ENCODE peak calls at places on chromosomes 16 and 17, in eight cellular contexts. One of them, this sample, is unnamed.

GRCh38 chr16:87926246-87927194 is 9.8 kb downstream of the CA5A start:
- DNase-seq in coronary artery: no peak
- DNase-seq in stomach: no peak
- DNase-seq in GM12878: no peak
- DNase-seq in esophagus squamous epithelium: no peak
- DNase-seq in testis: no peak
- DNase-seq in Peyer's patch: no peak
- DNase-seq in heart right ventricle: no peak
- DNase-seq in this sample: no peak

GRCh38 chr17:28159004-28159403 is 116.5 kb downstream of the NLK start:
- DNase-seq in coronary artery: no peak
- DNase-seq in stomach: no peak
- DNase-seq in GM12878: no peak
- DNase-seq in esophagus squamous epithelium: no peak
- DNase-seq in testis: no peak
- DNase-seq in Peyer's patch: no peak
- DNase-seq in heart right ventricle: no peak
- DNase-seq in this sample: no peak

GRCh38 chr17:73387746-73388577 is 76.2 kb upstream of the CDC42EP4 start:
- DNase-seq in coronary artery: no peak
- DNase-seq in stomach: no peak
- DNase-seq in GM12878: no peak
- DNase-seq in esophagus squamous epithelium: no peak
- DNase-seq in testis: no peak
- DNase-seq in Peyer's patch: no peak
- DNase-seq in heart right ventricle: no peak
- DNase-seq in this sample: no peak

GRCh38 chr16:80330803-80331202 is 210.0 kb upstream of the DYNLRB2 start:
- DNase-seq in coronary artery: peak; percentile 7
- DNase-seq in stomach: no peak
- DNase-seq in GM12878: no peak
- DNase-seq in esophagus squamous epithelium: no peak
- DNase-seq in testis: no peak
- DNase-seq in Peyer's patch: no peak
- DNase-seq in heart right ventricle: no peak
- DNase-seq in this sample: no peak

GRCh38 chr17:77696720-77697460 is 261.6 kb upstream of the TNRC6C start:
- DNase-seq in coronary artery: peak; percentile 46
- DNase-seq in stomach: no peak
- DNase-seq in GM12878: no peak
- DNase-seq in esophagus squamous epithelium: no peak
- DNase-seq in testis: no peak
- DNase-seq in Peyer's patch: no peak
- DNase-seq in heart right ventricle: no peak
- DNase-seq in this sample: peak; percentile 82

GRCh38 chr16:30340621-30341020 is 14.5 kb downstream of the CD2BP2 start:
- DNase-seq in coronary artery: no peak
- DNase-seq in stomach: no peak
- DNase-seq in GM12878: no peak
- DNase-seq in esophagus squamous epithelium: no peak
- DNase-seq in testis: no peak
- DNase-seq in Peyer's patch: no peak
- DNase-seq in heart right ventricle: no peak
- DNase-seq in this sample: no peak

GRCh38 chr17:53749178-53749577 is 73.5 kb upstream of the KIF2B start:
- DNase-seq in coronary artery: no peak
- DNase-seq in stomach: no peak
- DNase-seq in GM12878: no peak
- DNase-seq in esophagus squamous epithelium: no peak
- DNase-seq in testis: no peak
- DNase-seq in Peyer's patch: no peak
- DNase-seq in heart right ventricle: no peak
- DNase-seq in this sample: no peak

GRCh38 chr17:4354862-4355514 is 11.5 kb downstream of the UBE2G1 start:
- DNase-seq in coronary artery: no peak
- DNase-seq in stomach: no peak
- DNase-seq in GM12878: no peak
- DNase-seq in esophagus squamous epithelium: no peak
- DNase-seq in testis: no peak
- DNase-seq in Peyer's patch: no peak
- DNase-seq in heart right ventricle: no peak
- DNase-seq in this sample: peak; percentile 38

GRCh38 chr17:4549781-4550533 is 5.2 kb downstream of the MYBBP1A start:
- DNase-seq in coronary artery: no peak
- DNase-seq in stomach: no peak
- DNase-seq in GM12878: no peak
- DNase-seq in esophagus squamous epithelium: no peak
- DNase-seq in testis: no peak
- DNase-seq in Peyer's patch: no peak
- DNase-seq in heart right ventricle: no peak
- DNase-seq in this sample: no peak

GRCh38 chr16:69089091-69089912 is 16.2 kb upstream of the HAS3 start:
- DNase-seq in coronary artery: no peak
- DNase-seq in stomach: peak; percentile 40
- DNase-seq in GM12878: peak; percentile 21
- DNase-seq in esophagus squamous epithelium: no peak
- DNase-seq in testis: peak; percentile 50
- DNase-seq in Peyer's patch: no peak
- DNase-seq in heart right ventricle: no peak
- DNase-seq in this sample: no peak

GRCh38 chr17:21077286-21077685 is 34.5 kb upstream of the USP22 start:
- DNase-seq in coronary artery: no peak
- DNase-seq in stomach: no peak
- DNase-seq in GM12878: no peak
- DNase-seq in esophagus squamous epithelium: no peak
- DNase-seq in testis: no peak
- DNase-seq in Peyer's patch: no peak
- DNase-seq in heart right ventricle: no peak
- DNase-seq in this sample: no peak

GRCh38 chr17:63475491-63476412 is 1.1 kb upstream of the ACE start:
- DNase-seq in coronary artery: no peak
- DNase-seq in stomach: no peak
- DNase-seq in GM12878: no peak
- DNase-seq in esophagus squamous epithelium: no peak
- DNase-seq in testis: no peak
- DNase-seq in Peyer's patch: no peak
- DNase-seq in heart right ventricle: no peak
- DNase-seq in this sample: no peak

DNA sequence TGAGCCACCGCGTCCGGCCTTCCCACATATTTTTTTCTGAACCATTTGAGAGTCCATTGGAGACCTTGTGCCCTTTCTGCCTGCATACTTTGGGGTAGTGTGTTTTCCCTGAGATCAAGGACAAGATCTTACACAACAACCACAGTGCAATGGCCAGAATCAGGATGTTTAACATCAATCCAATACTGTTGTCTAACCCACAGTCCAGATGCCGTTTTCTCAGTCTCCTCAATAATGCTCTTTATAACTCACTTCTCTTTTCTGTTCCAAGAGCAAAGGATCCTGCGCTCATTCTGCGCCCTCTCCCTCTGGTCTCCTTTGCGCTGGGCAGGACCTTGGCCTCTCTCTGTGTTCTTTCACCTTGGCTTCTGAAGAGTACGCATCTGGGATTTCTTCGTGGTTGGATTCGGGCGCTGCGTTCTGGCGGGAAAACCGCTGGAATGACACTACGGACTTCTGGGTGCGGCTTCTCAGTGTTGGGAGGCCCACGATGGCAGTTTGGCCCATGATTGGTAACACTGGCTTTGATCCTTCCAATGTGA is 16.6 kb downstream of the CBX4 start:
- DNase-seq in coronary artery: no peak
- DNase-seq in stomach: no peak
- DNase-seq in GM12878: no peak
- DNase-seq in esophagus squamous epithelium: no peak
- DNase-seq in testis: no peak
- DNase-seq in Peyer's patch: no peak
- DNase-seq in heart right ventricle: no peak
- DNase-seq in this sample: no peak
- TF ChIP-seq CTCF in coronary artery: no peak
- TF ChIP-seq CTCF in stomach: no peak
- TF ChIP-seq CTCF in GM12878: no peak
- TF ChIP-seq CTCF in esophagus squamous epithelium: no peak
- TF ChIP-seq CTCF in testis: no peak
- TF ChIP-seq CTCF in Peyer's patch: no peak
- TF ChIP-seq CTCF in heart right ventricle: no peak
- TF ChIP-seq CTCF in this sample: no peak

DNA sequence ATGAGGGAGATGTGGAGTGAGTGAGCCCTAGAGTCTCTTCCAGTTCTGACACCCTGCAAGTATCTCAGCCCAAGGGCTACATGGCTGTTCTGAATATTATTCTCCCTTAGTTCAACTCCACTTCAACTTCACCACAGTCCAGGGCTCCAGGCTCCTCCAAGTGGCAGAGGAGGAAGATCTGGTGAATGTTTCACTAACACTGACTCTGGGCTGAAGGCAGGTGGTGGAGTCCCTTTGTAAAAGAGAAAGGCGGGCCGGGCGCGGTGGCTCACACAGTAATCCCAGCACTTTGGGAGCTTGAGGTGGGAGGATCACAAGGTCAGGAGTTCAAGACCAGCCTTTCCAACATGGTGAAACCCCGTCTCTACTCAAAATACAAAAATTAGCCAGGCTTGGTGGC is 13.6 kb downstream of the CCDC92B start:
- DNase-seq in coronary artery: no peak
- DNase-seq in stomach: no peak
- DNase-seq in GM12878: no peak
- DNase-seq in esophagus squamous epithelium: no peak
- DNase-seq in testis: no peak
- DNase-seq in Peyer's patch: no peak
- DNase-seq in heart right ventricle: no peak
- DNase-seq in this sample: no peak
- TF ChIP-seq CTCF in coronary artery: no peak
- TF ChIP-seq CTCF in stomach: no peak
- TF ChIP-seq CTCF in GM12878: no peak
- TF ChIP-seq CTCF in esophagus squamous epithelium: no peak
- TF ChIP-seq CTCF in testis: no peak
- TF ChIP-seq CTCF in Peyer's patch: no peak
- TF ChIP-seq CTCF in heart right ventricle: no peak
- TF ChIP-seq CTCF in this sample: no peak

GRCh38 chr17:68512247-68512966 is at the start of gene PRKAR1A:
- DNase-seq in coronary artery: peak; percentile 96
- DNase-seq in stomach: peak; percentile 95
- DNase-seq in GM12878: peak; percentile 72
- DNase-seq in esophagus squamous epithelium: peak; percentile 70
- DNase-seq in testis: peak; percentile 98
- DNase-seq in Peyer's patch: peak; percentile 98
- DNase-seq in heart right ventricle: peak; percentile 94
- DNase-seq in this sample: peak; percentile 96
- TF ChIP-seq CTCF in coronary artery: no peak
- TF ChIP-seq CTCF in stomach: no peak
- TF ChIP-seq CTCF in GM12878: no peak
- TF ChIP-seq CTCF in esophagus squamous epithelium: peak; percentile 7
- TF ChIP-seq CTCF in testis: peak; percentile 7
- TF ChIP-seq CTCF in Peyer's patch: no peak
- TF ChIP-seq CTCF in heart right ventricle: no peak
- TF ChIP-seq CTCF in this sample: peak; percentile 9

GRCh38 chr17:36600477-36600876 is 906 bp upstream of the MRM1 start:
- DNase-seq in coronary artery: no peak
- DNase-seq in stomach: no peak
- DNase-seq in GM12878: no peak
- DNase-seq in esophagus squamous epithelium: no peak
- DNase-seq in testis: no peak
- DNase-seq in Peyer's patch: no peak
- DNase-seq in heart right ventricle: no peak
- DNase-seq in this sample: no peak

GRCh38 chr17:36600936-36601302 is 464 bp upstream of the MRM1 start:
- DNase-seq in coronary artery: no peak
- DNase-seq in stomach: no peak
- DNase-seq in GM12878: no peak
- DNase-seq in esophagus squamous epithelium: no peak
- DNase-seq in testis: peak; percentile 25
- DNase-seq in Peyer's patch: no peak
- DNase-seq in heart right ventricle: no peak
- DNase-seq in this sample: no peak

GRCh38 chr17:36602030-36602737 is 801 bp downstream of the MRM1 start:
- DNase-seq in coronary artery: no peak
- DNase-seq in stomach: no peak
- DNase-seq in GM12878: no peak
- DNase-seq in esophagus squamous epithelium: no peak
- DNase-seq in testis: no peak
- DNase-seq in Peyer's patch: no peak
- DNase-seq in heart right ventricle: no peak
- DNase-seq in this sample: no peak

GRCh38 chr17:36602924-36603384 is 1.6 kb downstream of the MRM1 start:
- DNase-seq in coronary artery: no peak
- DNase-seq in stomach: peak; percentile 50
- DNase-seq in GM12878: peak; percentile 54
- DNase-seq in esophagus squamous epithelium: no peak
- DNase-seq in testis: peak; percentile 72
- DNase-seq in Peyer's patch: no peak
- DNase-seq in heart right ventricle: no peak
- DNase-seq in this sample: no peak

DNA sequence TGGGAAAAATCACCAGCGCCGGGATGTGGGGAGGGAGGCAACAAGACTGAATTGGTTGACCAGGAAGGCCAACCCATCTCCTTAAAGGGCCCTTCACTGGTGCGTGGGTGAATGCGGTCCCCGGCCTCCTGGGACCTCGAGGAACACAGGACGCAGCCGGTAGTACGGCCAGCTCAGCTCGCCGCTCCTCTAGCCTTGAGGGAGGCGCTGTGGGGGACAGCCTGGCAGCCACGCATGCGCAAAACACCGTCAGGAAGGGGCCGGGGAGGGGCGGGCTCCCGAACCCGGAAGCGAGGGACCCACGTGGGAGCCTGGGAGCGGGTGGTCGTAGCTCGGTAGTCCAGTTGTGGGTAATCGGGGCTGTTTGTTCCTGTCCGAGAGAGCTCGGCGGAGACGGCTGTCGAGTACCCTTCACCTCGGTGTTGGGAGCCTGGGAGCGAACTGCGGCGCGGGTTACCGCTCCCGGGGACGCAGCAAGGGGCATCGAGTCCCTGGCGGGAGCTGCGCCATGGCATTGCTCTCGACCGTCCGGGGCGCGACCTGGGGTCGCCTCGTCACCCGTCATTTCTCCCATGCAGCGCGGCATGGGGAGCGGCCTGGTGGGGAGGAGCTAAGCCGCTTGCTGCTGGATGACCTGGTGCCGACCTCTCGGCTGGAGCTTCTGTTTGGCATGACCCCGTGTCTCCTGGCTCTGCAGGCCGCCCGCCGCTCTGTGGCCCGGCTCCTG is at the start of gene MRM1:
- DNase-seq in coronary artery: peak; percentile 94
- DNase-seq in stomach: peak; percentile 94
- DNase-seq in GM12878: peak; percentile 77
- DNase-seq in esophagus squamous epithelium: peak; percentile 70
- DNase-seq in testis: peak; percentile 96
- DNase-seq in Peyer's patch: peak; percentile 94
- DNase-seq in heart right ventricle: peak; percentile 95
- DNase-seq in this sample: peak; percentile 97
- TF ChIP-seq CTCF in coronary artery: no peak
- TF ChIP-seq CTCF in stomach: peak; percentile 25
- TF ChIP-seq CTCF in GM12878: peak; percentile 28
- TF ChIP-seq CTCF in esophagus squamous epithelium: peak; percentile 58
- TF ChIP-seq CTCF in testis: no peak
- TF ChIP-seq CTCF in Peyer's patch: peak; percentile 20
- TF ChIP-seq CTCF in heart right ventricle: peak; percentile 41
- TF ChIP-seq CTCF in this sample: no peak

GRCh38 chr16:23081675-23082119 is 67.6 kb downstream of the USP31 start:
- DNase-seq in coronary artery: no peak
- DNase-seq in stomach: no peak
- DNase-seq in GM12878: no peak
- DNase-seq in esophagus squamous epithelium: no peak
- DNase-seq in testis: peak; percentile 46
- DNase-seq in Peyer's patch: no peak
- DNase-seq in heart right ventricle: no peak
- DNase-seq in this sample: no peak
- TF ChIP-seq CTCF in coronary artery: no peak
- TF ChIP-seq CTCF in stomach: no peak
- TF ChIP-seq CTCF in GM12878: no peak
- TF ChIP-seq CTCF in esophagus squamous epithelium: no peak
- TF ChIP-seq CTCF in testis: no peak
- TF ChIP-seq CTCF in Peyer's patch: no peak
- TF ChIP-seq CTCF in heart right ventricle: no peak
- TF ChIP-seq CTCF in this sample: no peak

This sample was measured in osteocyte.